ENCODE peak calls at places on chromosome 2, in five cellular contexts. One of them, this sample, is unnamed.
A peak's percentile ranks its signal among the peaks of the same experiment; 100 is the strongest.

GRCh38 chr2:70923378-70924015 is 12.2 kb upstream of the ATP6V1B1 start:
- DNase-seq in activated effector memory CD4-positive, alpha-beta T cell treated with anti-CD3 and anti-CD28 coated beads, Interleukin-2, amount 50 U/mL, for 16 hours: peak; percentile 56
- DNase-seq in CD8-positive, alpha-beta T cell: no peak
- DNase-seq in LoVo: no peak
- DNase-seq in cardiac muscle cell: no peak
- DNase-seq in this sample: no peak

GRCh38 chr2:26245810-26246209 is 1.1 kb downstream of the HADHB start:
- DNase-seq in activated effector memory CD4-positive, alpha-beta T cell treated with anti-CD3 and anti-CD28 coated beads, Interleukin-2, amount 50 U/mL, for 16 hours: no peak
- DNase-seq in CD8-positive, alpha-beta T cell: no peak
- DNase-seq in LoVo: peak; percentile 6
- DNase-seq in cardiac muscle cell: peak; percentile 13
- DNase-seq in this sample: peak; percentile 46

GRCh38 chr2:235496239-235496621 is 2.4 kb downstream of the AGAP1 start:
- DNase-seq in activated effector memory CD4-positive, alpha-beta T cell treated with anti-CD3 and anti-CD28 coated beads, Interleukin-2, amount 50 U/mL, for 16 hours: no peak
- DNase-seq in CD8-positive, alpha-beta T cell: no peak
- DNase-seq in LoVo: peak; percentile 25
- DNase-seq in cardiac muscle cell: no peak
- DNase-seq in this sample: peak; percentile 76

GRCh38 chr2:238655131-238655860 is 192.6 kb upstream of the TWIST2 start:
- DNase-seq in activated effector memory CD4-positive, alpha-beta T cell treated with anti-CD3 and anti-CD28 coated beads, Interleukin-2, amount 50 U/mL, for 16 hours: no peak
- DNase-seq in CD8-positive, alpha-beta T cell: no peak
- DNase-seq in LoVo: no peak
- DNase-seq in cardiac muscle cell: no peak
- DNase-seq in this sample: no peak

GRCh38 chr2:205754924-205755321 is 72.6 kb downstream of the NRP2 start:
- DNase-seq in activated effector memory CD4-positive, alpha-beta T cell treated with anti-CD3 and anti-CD28 coated beads, Interleukin-2, amount 50 U/mL, for 16 hours: no peak
- DNase-seq in CD8-positive, alpha-beta T cell: no peak
- DNase-seq in LoVo: peak; percentile 85
- DNase-seq in cardiac muscle cell: no peak
- DNase-seq in this sample: peak; percentile 95

GRCh38 chr2:145563752-145564615 is 1044.1 kb upstream of the ZEB2 start:
- DNase-seq in activated effector memory CD4-positive, alpha-beta T cell treated with anti-CD3 and anti-CD28 coated beads, Interleukin-2, amount 50 U/mL, for 16 hours: no peak
- DNase-seq in CD8-positive, alpha-beta T cell: no peak
- DNase-seq in LoVo: peak; percentile 8
- DNase-seq in cardiac muscle cell: no peak
- DNase-seq in this sample: peak; percentile 16

GRCh38 chr2:169662744-169663143 is 31.5 kb downstream of the CFAP210 start:
- DNase-seq in activated effector memory CD4-positive, alpha-beta T cell treated with anti-CD3 and anti-CD28 coated beads, Interleukin-2, amount 50 U/mL, for 16 hours: no peak
- DNase-seq in CD8-positive, alpha-beta T cell: no peak
- DNase-seq in LoVo: no peak
- DNase-seq in cardiac muscle cell: no peak
- DNase-seq in this sample: no peak

GRCh38 chr2:118169359-118170005 is 81.2 kb downstream of the INSIG2 start:
- DNase-seq in activated effector memory CD4-positive, alpha-beta T cell treated with anti-CD3 and anti-CD28 coated beads, Interleukin-2, amount 50 U/mL, for 16 hours: peak; percentile 66
- DNase-seq in CD8-positive, alpha-beta T cell: peak; percentile 3
- DNase-seq in LoVo: peak; percentile 56
- DNase-seq in cardiac muscle cell: no peak
- DNase-seq in this sample: peak; percentile 76

GRCh38 chr2:18149660-18150246 is 271.3 kb downstream of the KCNS3 start:
- DNase-seq in activated effector memory CD4-positive, alpha-beta T cell treated with anti-CD3 and anti-CD28 coated beads, Interleukin-2, amount 50 U/mL, for 16 hours: no peak
- DNase-seq in CD8-positive, alpha-beta T cell: no peak
- DNase-seq in LoVo: peak; percentile 56
- DNase-seq in cardiac muscle cell: peak; percentile 70
- DNase-seq in this sample: peak; percentile 66

GRCh38 chr2:100309973-100310719 is 12.2 kb downstream of the LONRF2 start:
- DNase-seq in activated effector memory CD4-positive, alpha-beta T cell treated with anti-CD3 and anti-CD28 coated beads, Interleukin-2, amount 50 U/mL, for 16 hours: no peak
- DNase-seq in CD8-positive, alpha-beta T cell: no peak
- DNase-seq in LoVo: no peak
- DNase-seq in cardiac muscle cell: no peak
- DNase-seq in this sample: no peak

GRCh38 chr2:143705108-143705686 is 576.0 kb downstream of the ARHGAP15 start:
- DNase-seq in activated effector memory CD4-positive, alpha-beta T cell treated with anti-CD3 and anti-CD28 coated beads, Interleukin-2, amount 50 U/mL, for 16 hours: no peak
- DNase-seq in CD8-positive, alpha-beta T cell: no peak
- DNase-seq in LoVo: no peak
- DNase-seq in cardiac muscle cell: no peak
- DNase-seq in this sample: no peak

GRCh38 chr2:47061989-47062678 is 93.0 kb downstream of the STPG4 start:
- DNase-seq in activated effector memory CD4-positive, alpha-beta T cell treated with anti-CD3 and anti-CD28 coated beads, Interleukin-2, amount 50 U/mL, for 16 hours: no peak
- DNase-seq in CD8-positive, alpha-beta T cell: no peak
- DNase-seq in LoVo: no peak
- DNase-seq in cardiac muscle cell: no peak
- DNase-seq in this sample: no peak

GRCh38 chr2:2788076-2788475 is 457.0 kb upstream of the MYT1L start:
- DNase-seq in activated effector memory CD4-positive, alpha-beta T cell treated with anti-CD3 and anti-CD28 coated beads, Interleukin-2, amount 50 U/mL, for 16 hours: peak; percentile 30
- DNase-seq in CD8-positive, alpha-beta T cell: no peak
- DNase-seq in LoVo: no peak
- DNase-seq in cardiac muscle cell: peak; percentile 22
- DNase-seq in this sample: no peak

GRCh38 chr2:149075065-149075464 is 36.6 kb downstream of the LYPD6B start:
- DNase-seq in activated effector memory CD4-positive, alpha-beta T cell treated with anti-CD3 and anti-CD28 coated beads, Interleukin-2, amount 50 U/mL, for 16 hours: no peak
- DNase-seq in CD8-positive, alpha-beta T cell: no peak
- DNase-seq in LoVo: no peak
- DNase-seq in cardiac muscle cell: no peak
- DNase-seq in this sample: no peak

GRCh38 chr2:138125306-138125900 is 161.1 kb downstream of the HNMT start:
- DNase-seq in activated effector memory CD4-positive, alpha-beta T cell treated with anti-CD3 and anti-CD28 coated beads, Interleukin-2, amount 50 U/mL, for 16 hours: no peak
- DNase-seq in CD8-positive, alpha-beta T cell: no peak
- DNase-seq in LoVo: no peak
- DNase-seq in cardiac muscle cell: no peak
- DNase-seq in this sample: no peak

GRCh38 chr2:43370705-43371104 is 144.3 kb upstream of the ZFP36L2 start:
- DNase-seq in activated effector memory CD4-positive, alpha-beta T cell treated with anti-CD3 and anti-CD28 coated beads, Interleukin-2, amount 50 U/mL, for 16 hours: no peak
- DNase-seq in CD8-positive, alpha-beta T cell: no peak
- DNase-seq in LoVo: no peak
- DNase-seq in cardiac muscle cell: no peak
- DNase-seq in this sample: no peak

GRCh38 chr2:222864296-222864695 is 3.5 kb downstream of the ACSL3 start:
- DNase-seq in activated effector memory CD4-positive, alpha-beta T cell treated with anti-CD3 and anti-CD28 coated beads, Interleukin-2, amount 50 U/mL, for 16 hours: no peak
- DNase-seq in CD8-positive, alpha-beta T cell: no peak
- DNase-seq in LoVo: peak; percentile 25
- DNase-seq in cardiac muscle cell: no peak
- DNase-seq in this sample: peak; percentile 22

GRCh38 chr2:152584301-152584700 is 133.0 kb downstream of the PRPF40A start:
- DNase-seq in activated effector memory CD4-positive, alpha-beta T cell treated with anti-CD3 and anti-CD28 coated beads, Interleukin-2, amount 50 U/mL, for 16 hours: no peak
- DNase-seq in CD8-positive, alpha-beta T cell: no peak
- DNase-seq in LoVo: no peak
- DNase-seq in cardiac muscle cell: no peak
- DNase-seq in this sample: no peak

GRCh38 chr2:217902281-217903141 is 100.3 kb downstream of the TNS1 start:
- DNase-seq in activated effector memory CD4-positive, alpha-beta T cell treated with anti-CD3 and anti-CD28 coated beads, Interleukin-2, amount 50 U/mL, for 16 hours: no peak
- DNase-seq in CD8-positive, alpha-beta T cell: no peak
- DNase-seq in LoVo: peak; percentile 30
- DNase-seq in cardiac muscle cell: no peak
- DNase-seq in this sample: no peak

GRCh38 chr2:159637988-159638501 is 21.7 kb upstream of the BAZ2B start:
- DNase-seq in activated effector memory CD4-positive, alpha-beta T cell treated with anti-CD3 and anti-CD28 coated beads, Interleukin-2, amount 50 U/mL, for 16 hours: no peak
- DNase-seq in CD8-positive, alpha-beta T cell: no peak
- DNase-seq in LoVo: peak; percentile 62
- DNase-seq in cardiac muscle cell: no peak
- DNase-seq in this sample: no peak

GRCh38 chr2:58046335-58046584 is 346 bp upstream of the VRK2 start:
- DNase-seq in activated effector memory CD4-positive, alpha-beta T cell treated with anti-CD3 and anti-CD28 coated beads, Interleukin-2, amount 50 U/mL, for 16 hours: no peak
- DNase-seq in CD8-positive, alpha-beta T cell: no peak
- DNase-seq in LoVo: no peak
- DNase-seq in cardiac muscle cell: no peak
- DNase-seq in this sample: no peak

GRCh38 chr2:20122864-20123263 is 71.4 kb upstream of the LAPTM4A start:
- DNase-seq in activated effector memory CD4-positive, alpha-beta T cell treated with anti-CD3 and anti-CD28 coated beads, Interleukin-2, amount 50 U/mL, for 16 hours: no peak
- DNase-seq in CD8-positive, alpha-beta T cell: no peak
- DNase-seq in LoVo: no peak
- DNase-seq in cardiac muscle cell: no peak
- DNase-seq in this sample: no peak

GRCh38 chr2:19356545-19357382 is 1.7 kb downstream of the OSR1 start:
- DNase-seq in activated effector memory CD4-positive, alpha-beta T cell treated with anti-CD3 and anti-CD28 coated beads, Interleukin-2, amount 50 U/mL, for 16 hours: peak; percentile 60
- DNase-seq in CD8-positive, alpha-beta T cell: no peak
- DNase-seq in LoVo: no peak
- DNase-seq in cardiac muscle cell: no peak
- DNase-seq in this sample: no peak

GRCh38 chr2:12106440-12107080 is 360.1 kb downstream of the LPIN1 start:
- DNase-seq in activated effector memory CD4-positive, alpha-beta T cell treated with anti-CD3 and anti-CD28 coated beads, Interleukin-2, amount 50 U/mL, for 16 hours: peak; percentile 73
- DNase-seq in CD8-positive, alpha-beta T cell: no peak
- DNase-seq in LoVo: peak; percentile 20
- DNase-seq in cardiac muscle cell: no peak
- DNase-seq in this sample: peak; percentile 19

GRCh38 chr2:196459539-196459938 is 180.0 kb upstream of the CCDC150 start:
- DNase-seq in activated effector memory CD4-positive, alpha-beta T cell treated with anti-CD3 and anti-CD28 coated beads, Interleukin-2, amount 50 U/mL, for 16 hours: no peak
- DNase-seq in CD8-positive, alpha-beta T cell: no peak
- DNase-seq in LoVo: peak; percentile 23
- DNase-seq in cardiac muscle cell: no peak
- DNase-seq in this sample: peak; percentile 81

This sample was measured in SW480.